ENCODE peak calls at places on chromosome 22, in four cellular contexts. One of them, this sample, is unnamed.

GRCh38 chr22:38873469-38874411 is 1.7 kb upstream of the CBX6 start:
- DNase-seq in H1: peak; percentile 40
- DNase-seq in K562: no peak
- DNase-seq in GM12878: peak; percentile 59
- DNase-seq in this sample: no peak

GRCh38 chr22:23899042-23899745 is 5.0 kb downstream of the MIF start:
- DNase-seq in H1: no peak
- DNase-seq in K562: no peak
- DNase-seq in GM12878: no peak
- DNase-seq in this sample: no peak

GRCh38 chr22:46514592-46515207 is 22.7 kb downstream of the CELSR1 start:
- DNase-seq in GM12878: no peak
- DNase-seq in K562: no peak
- DNase-seq in H1: no peak
- DNase-seq in this sample: no peak

GRCh38 chr22:28268176-28268575 is 349.1 kb upstream of the PITPNB start:
- DNase-seq in K562: no peak
- DNase-seq in H1: no peak
- DNase-seq in GM12878: no peak
- DNase-seq in this sample: no peak

GRCh38 chr22:43923191-43923590 is 414 bp upstream of the PNPLA3 start:
- DNase-seq in H1: peak; percentile 56
- DNase-seq in K562: no peak
- DNase-seq in GM12878: no peak
- DNase-seq in this sample: no peak

GRCh38 chr22:38863531-38864131 is 8.4 kb downstream of the CBX6 start:
- DNase-seq in H1: no peak
- DNase-seq in K562: no peak
- DNase-seq in GM12878: no peak
- DNase-seq in this sample: no peak

GRCh38 chr22:50015451-50016307 is 3.1 kb upstream of the IL17REL start:
- DNase-seq in H1: peak; percentile 52
- DNase-seq in GM12878: no peak
- DNase-seq in K562: no peak
- DNase-seq in this sample: no peak

GRCh38 chr22:49712195-49712791 is 115.4 kb downstream of the BRD1 start:
- DNase-seq in GM12878: no peak
- DNase-seq in K562: peak; percentile 56
- DNase-seq in H1: peak; percentile 84
- DNase-seq in this sample: no peak

GRCh38 chr22:33888821-33889220 is 31.5 kb downstream of the LARGE1 start:
- DNase-seq in GM12878: no peak
- DNase-seq in K562: no peak
- DNase-seq in H1: no peak
- DNase-seq in this sample: no peak

GRCh38 chr22:23763579-23764331 is 965 bp downstream of the C22orf15 start:
- DNase-seq in GM12878: no peak
- DNase-seq in K562: peak; percentile 35
- DNase-seq in H1: peak; percentile 76
- DNase-seq in this sample: no peak

GRCh38 chr22:37808294-37808657 is 542 bp downstream of the GCAT start:
- DNase-seq in K562: no peak
- DNase-seq in GM12878: no peak
- DNase-seq in H1: no peak
- DNase-seq in this sample: no peak

GRCh38 chr22:37345863-37346514 is 63.7 kb downstream of the CYTH4 start:
- DNase-seq in GM12878: no peak
- DNase-seq in H1: no peak
- DNase-seq in K562: no peak
- DNase-seq in this sample: no peak

GRCh38 chr22:36762687-36763260 is 13.1 kb downstream of the IFT27 start:
- DNase-seq in H1: no peak
- DNase-seq in GM12878: no peak
- DNase-seq in K562: no peak
- DNase-seq in this sample: no peak

GRCh38 chr22:50728523-50728931 is 9.5 kb upstream of the ACR start:
- DNase-seq in GM12878: no peak
- DNase-seq in K562: no peak
- DNase-seq in H1: no peak
- DNase-seq in this sample: no peak

GRCh38 chr22:37806409-37807338 is 1.1 kb upstream of the GCAT start:
- DNase-seq in H1: no peak
- DNase-seq in K562: no peak
- DNase-seq in GM12878: no peak
- DNase-seq in this sample: peak; percentile 34

GRCh38 chr22:32619614-32620426 is 145.2 kb downstream of the FBXO7 start:
- DNase-seq in K562: no peak
- DNase-seq in H1: no peak
- DNase-seq in GM12878: no peak
- DNase-seq in this sample: peak; percentile 91

GRCh38 chr22:37355174-37355573 is 72.1 kb downstream of the ELFN2 start:
- DNase-seq in GM12878: no peak
- DNase-seq in H1: no peak
- DNase-seq in K562: no peak
- DNase-seq in this sample: no peak

GRCh38 chr22:50271519-50271970 is 1.4 kb upstream of the MAPK11 start:
- DNase-seq in GM12878: no peak
- DNase-seq in K562: peak; percentile 82
- DNase-seq in H1: peak; percentile 88
- DNase-seq in this sample: peak; percentile 34

GRCh38 chr22:33056108-33056507 is 2.1 kb downstream of the SYN3 start:
- DNase-seq in GM12878: no peak
- DNase-seq in H1: no peak
- DNase-seq in K562: no peak
- DNase-seq in this sample: no peak

GRCh38 chr22:29251265-29251664 is 16.5 kb downstream of the RHBDD3 start:
- DNase-seq in K562: no peak
- DNase-seq in H1: no peak
- DNase-seq in GM12878: no peak
- DNase-seq in this sample: no peak

GRCh38 chr22:46365166-46365624 is 29.7 kb downstream of the TRMU start:
- DNase-seq in K562: no peak
- DNase-seq in GM12878: no peak
- DNase-seq in H1: no peak
- DNase-seq in this sample: no peak

GRCh38 chr22:23047742-23048141 is 22.6 kb upstream of the GNAZ start:
- DNase-seq in GM12878: no peak
- DNase-seq in H1: no peak
- DNase-seq in K562: no peak
- DNase-seq in this sample: no peak

GRCh38 chr22:37525073-37525745 is 6.0 kb upstream of the CARD10 start:
- DNase-seq in H1: no peak
- DNase-seq in K562: no peak
- DNase-seq in GM12878: no peak
- DNase-seq in this sample: no peak

GRCh38 chr22:25494774-25495173 is 69.7 kb upstream of the GRK3 start:
- DNase-seq in H1: no peak
- DNase-seq in K562: no peak
- DNase-seq in GM12878: peak; percentile 72
- DNase-seq in this sample: no peak

GRCh38 chr22:36772451-36772850 is 3.5 kb downstream of the IFT27 start:
- DNase-seq in K562: no peak
- DNase-seq in H1: no peak
- DNase-seq in GM12878: no peak
- DNase-seq in this sample: no peak

GRCh38 chr22:20422965-20423635 is 14.5 kb downstream of the SCARF2 start:
- DNase-seq in H1: no peak
- DNase-seq in GM12878: no peak
- DNase-seq in K562: no peak
- DNase-seq in this sample: no peak

GRCh38 chr22:32311551-32312071 is 46.1 kb upstream of the RFPL3 start:
- DNase-seq in H1: peak; percentile 35
- DNase-seq in GM12878: no peak
- DNase-seq in K562: no peak
- DNase-seq in this sample: no peak

GRCh38 chr22:36900225-36900624 is 13.2 kb upstream of the CSF2RB start:
- DNase-seq in H1: no peak
- DNase-seq in K562: no peak
- DNase-seq in GM12878: no peak
- DNase-seq in this sample: no peak

GRCh38 chr22:42343136-42343484 is 72.7 kb upstream of the TCF20 start:
- DNase-seq in K562: no peak
- DNase-seq in H1: no peak
- DNase-seq in GM12878: no peak
- DNase-seq in this sample: no peak

GRCh38 chr22:45316796-45317526 is 7.2 kb downstream of the FAM118A start:
- DNase-seq in K562: no peak
- DNase-seq in H1: no peak
- DNase-seq in GM12878: no peak
- DNase-seq in this sample: peak; percentile 49

GRCh38 chr22:45317551-45318167 is 7.9 kb downstream of the FAM118A start:
- DNase-seq in H1: peak; percentile 54
- DNase-seq in K562: no peak
- DNase-seq in GM12878: no peak
- DNase-seq in this sample: no peak

GRCh38 chr22:45319319-45319675 is 9.6 kb downstream of the FAM118A start:
- DNase-seq in H1: no peak
- DNase-seq in GM12878: no peak
- DNase-seq in K562: no peak
- DNase-seq in this sample: no peak

GRCh38 chr22:45318558-45319318 is 9.0 kb downstream of the FAM118A start:
- DNase-seq in H1: no peak
- DNase-seq in GM12878: peak; percentile 46
- DNase-seq in K562: no peak
- DNase-seq in this sample: no peak

DNA sequence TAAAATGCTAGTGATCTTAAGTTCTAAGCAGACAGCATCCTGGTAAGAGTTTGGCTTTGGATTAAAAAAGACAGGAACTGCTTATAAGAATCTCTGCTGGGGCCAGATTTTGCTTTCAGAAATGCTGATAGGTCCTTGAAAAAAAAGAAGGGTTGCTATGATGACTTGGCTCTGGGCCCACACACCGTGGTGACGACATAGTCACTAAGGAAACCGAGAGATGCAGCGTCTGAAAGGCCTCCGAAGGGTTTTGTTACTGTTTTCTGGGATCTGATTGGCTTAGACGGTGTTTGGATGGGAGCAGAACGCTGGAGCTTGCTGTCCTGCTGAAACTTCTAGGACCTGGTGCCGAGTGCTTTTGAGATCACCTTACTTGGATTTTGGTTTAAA is 8.4 kb downstream of the FAM118A start:
- DNase-seq in K562: peak; percentile 25
- DNase-seq in H1: no peak
- DNase-seq in GM12878: peak; percentile 68
- DNase-seq in this sample: no peak
- TF ChIP-seq HDAC6 in K562: no peak
- TF ChIP-seq HDAC6 in H1: no peak
- TF ChIP-seq HDAC6 in GM12878: no peak
- TF ChIP-seq HDAC6 in this sample: no peak

DNA sequence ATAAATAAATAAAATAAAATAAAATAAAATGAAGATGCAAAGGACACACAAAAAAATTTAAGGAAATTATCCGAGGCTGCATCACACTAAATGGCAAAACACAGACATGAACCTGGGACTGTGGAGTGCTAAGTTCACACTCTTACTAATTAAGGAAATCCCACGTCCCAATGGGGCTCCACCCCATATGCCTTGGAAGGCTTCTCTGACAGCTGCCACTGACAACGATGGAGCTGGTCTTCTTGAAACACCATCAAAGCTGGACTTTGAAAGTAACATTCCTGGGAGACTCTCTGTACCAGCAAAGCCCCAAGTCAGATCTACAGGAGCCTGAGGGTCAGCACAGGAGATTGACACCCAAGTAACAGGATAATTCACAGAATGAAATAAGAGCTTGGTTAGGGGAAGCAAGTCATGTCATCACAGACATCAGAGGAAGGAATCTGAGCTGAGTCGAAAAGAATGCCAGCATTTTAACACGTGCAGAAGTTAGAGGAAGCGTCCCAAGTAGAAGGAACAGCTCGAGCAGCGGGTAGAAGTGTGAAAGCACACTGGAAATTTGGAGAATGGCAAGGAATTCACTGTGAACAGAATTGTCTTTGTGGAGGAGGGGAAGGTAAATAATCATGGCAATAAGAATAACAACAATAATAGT is 13.8 kb downstream of the TPST2 start:
- DNase-seq in K562: no peak
- DNase-seq in GM12878: no peak
- DNase-seq in H1: no peak
- DNase-seq in this sample: no peak
- TF ChIP-seq HDAC6 in K562: no peak
- TF ChIP-seq HDAC6 in GM12878: no peak
- TF ChIP-seq HDAC6 in H1: no peak
- TF ChIP-seq HDAC6 in this sample: no peak

DNA sequence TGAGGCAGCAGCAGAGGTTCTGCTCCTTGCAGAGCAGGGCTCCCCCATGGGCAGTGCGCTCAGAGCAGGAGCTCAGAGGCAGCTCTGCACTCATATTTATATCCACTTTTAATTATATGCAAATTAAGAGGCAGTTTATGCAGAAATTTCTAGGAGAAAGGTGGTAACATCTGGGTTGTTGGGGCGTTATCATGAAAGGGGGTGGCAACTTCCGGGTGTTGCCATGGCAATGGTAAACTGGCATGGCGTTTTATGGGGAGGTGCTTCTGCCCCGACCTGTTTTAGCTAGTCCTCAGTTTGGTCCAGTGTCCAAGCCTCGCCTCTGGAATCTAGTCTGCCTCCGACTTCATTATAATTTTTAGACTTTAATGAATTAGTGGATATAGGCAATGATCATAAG is 1191.7 kb downstream of the TBC1D22A start:
- DNase-seq in H1: no peak
- DNase-seq in GM12878: no peak
- DNase-seq in K562: no peak
- DNase-seq in this sample: no peak
- TF ChIP-seq HDAC6 in H1: no peak
- TF ChIP-seq HDAC6 in GM12878: no peak
- TF ChIP-seq HDAC6 in K562: no peak
- TF ChIP-seq HDAC6 in this sample: no peak

GRCh38 chr22:30586414-30586813 is 5.3 kb downstream of the PES1 start:
- DNase-seq in GM12878: no peak
- DNase-seq in H1: no peak
- DNase-seq in K562: no peak
- DNase-seq in this sample: no peak

GRCh38 chr22:30596199-30596598 is 4.5 kb upstream of the PES1 start:
- DNase-seq in GM12878: no peak
- DNase-seq in H1: no peak
- DNase-seq in K562: no peak
- DNase-seq in this sample: no peak

GRCh38 chr22:30596886-30597285 is 5.2 kb upstream of the PES1 start:
- DNase-seq in K562: no peak
- DNase-seq in GM12878: no peak
- DNase-seq in H1: peak; percentile 55
- DNase-seq in this sample: no peak

GRCh38 chr22:30591588-30592359 is at the start of gene PES1:
- DNase-seq in GM12878: peak; percentile 97
- DNase-seq in K562: peak; percentile 89
- DNase-seq in H1: peak; percentile 92
- DNase-seq in this sample: peak; percentile 97

DNA sequence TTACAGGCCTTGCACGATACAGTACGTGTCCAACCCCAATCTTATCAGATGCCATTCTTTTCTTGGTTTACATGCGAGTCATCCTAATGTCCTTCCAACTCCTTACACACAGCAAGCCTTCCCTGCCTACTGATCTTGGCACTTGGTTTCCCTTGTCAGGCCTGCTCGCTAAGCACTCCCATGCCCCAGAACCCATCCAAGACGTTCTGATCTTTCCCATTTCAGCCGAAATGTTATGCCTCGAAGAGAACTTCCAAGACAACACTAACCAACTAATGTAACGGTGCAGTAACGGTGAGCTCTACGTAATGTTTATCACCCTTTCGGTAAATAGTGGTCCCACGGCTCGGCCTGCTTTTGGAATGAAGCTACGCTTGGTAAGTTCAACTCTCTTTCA is 521 bp downstream of the PES1 start:
- DNase-seq in GM12878: no peak
- DNase-seq in K562: no peak
- DNase-seq in H1: no peak
- DNase-seq in this sample: no peak
- TF ChIP-seq HDAC6 in GM12878: no peak
- TF ChIP-seq HDAC6 in K562: no peak
- TF ChIP-seq HDAC6 in H1: no peak
- TF ChIP-seq HDAC6 in this sample: no peak